ENCODE peak calls at places on chromosomes 12 and 14, in eight cellular contexts. K, J, Y, G, M, Z, F and I are unnamed samples.

GRCh38 chr12:2297004-2297403 is 244.2 kb downstream of the CACNA1C start:
- DNase-seq in J (no peak), Z (no peak), F (no peak), M (no peak), Y (no peak), G (no peak), K (no peak), I (no peak)

GRCh38 chr14:35355981-35356839 is 48.3 kb downstream of the NFKBIA start:
- DNase-seq in Y (no peak), K (no peak), M (no peak), Z (no peak), G (no peak), F (peak; percentile 45), J (no peak), I (no peak)

GRCh38 chr12:50099302-50100008 is 4.4 kb upstream of the GPD1 start:
- DNase-seq in K (no peak), M (no peak), F (no peak), Z (no peak), Y (no peak), J (no peak), G (no peak), I (no peak)

GRCh38 chr12:120078868-120079267 is 37.7 kb downstream of the RAB35 start:
- DNase-seq in M (no peak), F (no peak), Y (no peak), K (no peak), Z (no peak), G (no peak), J (no peak), I (no peak)

GRCh38 chr12:60106207-60106606 is 510.4 kb downstream of the SLC16A7 start:
- DNase-seq in F (peak; percentile 54), K (no peak), M (no peak), Z (no peak), Y (no peak), J (no peak), G (no peak), I (no peak)

GRCh38 chr12:91355150-91356006 is 172.8 kb upstream of the DCN start:
- DNase-seq in J (peak; percentile 43), K (no peak), G (no peak), Z (peak; percentile 67), F (peak; percentile 69), Y (peak; percentile 36), M (peak; percentile 6), I (peak; percentile 87)

GRCh38 chr12:16849473-16849872 is 243.5 kb upstream of the LMO3 start:
- DNase-seq in G (no peak), J (no peak), K (no peak), F (no peak), Y (no peak), M (no peak), Z (no peak), I (no peak)

GRCh38 chr12:18932715-18933114 is 194.8 kb downstream of the CAPZA3 start:
- DNase-seq in Y (no peak), J (no peak), G (no peak), K (no peak), Z (no peak), F (no peak), M (no peak), I (no peak)

GRCh38 chr12:101759396-101760047 is 20.3 kb upstream of the SYCP3 start:
- DNase-seq in M (peak; percentile 50), Y (peak; percentile 53), Z (peak; percentile 37), K (no peak), F (peak; percentile 47), J (no peak), G (no peak), I (no peak)

GRCh38 chr14:53124778-53125177 is 28.3 kb downstream of the DDHD1 start:
- DNase-seq in J (no peak), Z (no peak), M (no peak), F (peak; percentile 35), G (no peak), K (no peak), Y (no peak), I (no peak)

GRCh38 chr14:91399868-91400640 is 17.6 kb downstream of the CCDC88C start:
- DNase-seq in F (no peak), J (no peak), M (peak; percentile 70), K (no peak), G (no peak), Y (peak; percentile 83), Z (no peak), I (no peak)

GRCh38 chr12:131085816-131086591 is 132.3 kb downstream of the ADGRD1 start:
- DNase-seq in M (no peak), K (no peak), J (no peak), G (no peak), Y (no peak), Z (no peak), F (no peak), I (no peak)

GRCh38 chr12:26121841-26122680 is 2.8 kb downstream of the BHLHE41 start:
- DNase-seq in Y (peak; percentile 39), J (no peak), K (no peak), Z (peak; percentile 57), M (peak; percentile 60), G (no peak), F (peak; percentile 44), I (peak; percentile 48)

GRCh38 chr14:36553650-36554260 is 28.7 kb downstream of the NKX2-8 start:
- DNase-seq in M (peak; percentile 42), Y (peak; percentile 6), Z (peak; percentile 51), K (no peak), G (peak; percentile 23), F (peak; percentile 61), J (peak; percentile 62), I (peak; percentile 63)

GRCh38 chr12:86249856-86250255 is 6.3 kb downstream of the MGAT4C start:
- DNase-seq in K (no peak), F (no peak), Z (no peak), J (no peak), M (no peak), G (no peak), Y (no peak), I (no peak)

GRCh38 chr12:76637807-76638206 is 78.2 kb upstream of the OSBPL8 start:
- DNase-seq in G (no peak), K (no peak), Z (no peak), M (no peak), F (no peak), Y (no peak), J (no peak), I (no peak)

GRCh38 chr14:68551045-68551683 is 241.7 kb downstream of the ZFP36L1 start:
- DNase-seq in G (no peak), J (no peak), K (no peak), Z (no peak), M (no peak), Y (no peak), F (no peak), I (no peak)

GRCh38 chr12:120346681-120347080 is 19.1 kb upstream of the PLA2G1B start:
- DNase-seq in F (no peak), Z (no peak), M (no peak), J (no peak), G (no peak), K (no peak), Y (no peak), I (no peak)